ENCODE peak calls at places on chromosomes 13 and 19, in ten cellular contexts. A is esophagus squamous epithelium, I is ovary, Y is Peyer's patch, Q is adrenal gland, K is body of pancreas, S is tibial nerve, F is lower leg skin, M is heart left ventricle, J is GM12892. C is an unnamed sample.

GRCh38 chr13:95325485-95325884 is 24.2 kb upstream of the ABCC4 start:
- DNase-seq in I (no peak), Q (no peak), F (no peak), J (no peak), Y (no peak), M (no peak), K (no peak), S (no peak), A (no peak), C (no peak)

GRCh38 chr13:75637101-75637774 is 1.1 kb downstream of the LMO7 start:
- DNase-seq in A (no peak), Q (no peak), F (no peak), K (no peak), Y (no peak), M (no peak), I (no peak), S (no peak), J (no peak), C (no peak)

GRCh38 chr13:24042710-24043440 is 117.6 kb upstream of the SPATA13 start:
- DNase-seq in S (no peak), M (no peak), K (no peak), Y (no peak), J (no peak), Q (no peak), A (no peak), F (no peak), I (no peak), C (no peak)

GRCh38 chr19:50728084-50728737 is 5.0 kb downstream of the CLEC11A start:
- DNase-seq in F (peak), J (no peak), A (no peak), I (peak), Q (peak), M (peak), K (peak), Y (peak), S (peak), C (peak)

GRCh38 chr19:31572671-31573298 is 223.5 kb upstream of the TSHZ3 start:
- DNase-seq in F (no peak), A (no peak), K (no peak), J (no peak), Q (no peak), I (no peak), Y (no peak), S (no peak), M (no peak), C (no peak)

GRCh38 chr13:50914848-50915247 is 5.3 kb downstream of the RNASEH2B start:
- DNase-seq in A (no peak), Y (no peak), S (no peak), M (no peak), J (no peak), Q (no peak), K (no peak), I (no peak), F (no peak), C (peak)

GRCh38 chr13:38967446-38967845 is 23.2 kb downstream of the STOML3 start:
- DNase-seq in Q (no peak), M (no peak), K (no peak), F (no peak), A (no peak), S (no peak), Y (no peak), J (no peak), I (no peak), C (no peak)

GRCh38 chr19:44869728-44870470 is 21.2 kb upstream of the TOMM40 start:
- DNase-seq in M (peak), Y (peak), A (no peak), K (no peak), Q (peak), J (no peak), I (peak), S (peak), F (peak), C (no peak)

GRCh38 chr13:98390086-98390697 is 186.7 kb downstream of the STK24 start:
- DNase-seq in M (no peak), A (no peak), F (no peak), K (no peak), I (no peak), Y (no peak), Q (no peak), S (no peak), J (no peak), C (no peak)

GRCh38 chr19:1355258-1355973 is 28.3 kb upstream of the NDUFS7 start:
- DNase-seq in Q (no peak), Y (no peak), F (no peak), J (no peak), K (no peak), A (no peak), S (no peak), M (no peak), I (peak), C (no peak)

GRCh38 chr13:62357887-62358645 is 942.4 kb upstream of the PCDH20 start:
- DNase-seq in A (no peak), Q (no peak), S (no peak), I (no peak), J (no peak), K (no peak), Y (no peak), M (no peak), F (no peak), C (peak)

GRCh38 chr13:100753391-100753790 is 78.8 kb upstream of the TMTC4 start:
- DNase-seq in J (no peak), S (no peak), I (no peak), K (no peak), F (no peak), A (no peak), M (no peak), Q (no peak), Y (no peak), C (no peak)

GRCh38 chr13:44273991-44274810 is 99.4 kb upstream of the SERP2 start:
- DNase-seq in A (no peak), J (no peak), I (no peak), F (no peak), Q (no peak), S (no peak), Y (no peak), K (no peak), M (no peak), C (peak)

GRCh38 chr19:1168562-1168873 is 5.5 kb downstream of the SBNO2 start:
- DNase-seq in I (no peak), Q (no peak), K (no peak), A (no peak), Y (no peak), M (no peak), F (no peak), S (no peak), J (no peak), C (no peak)

GRCh38 chr19:45340232-45340898 is at the start of gene KLC3:
- DNase-seq in M (no peak), J (no peak), S (no peak), Q (no peak), F (no peak), K (peak), A (no peak), I (no peak), Y (peak), C (peak)

GRCh38 chr13:32126298-32126697 is 94.7 kb downstream of the FRY start:
- DNase-seq in J (no peak), K (no peak), Q (no peak), A (no peak), F (no peak), S (no peak), Y (no peak), I (no peak), M (no peak), C (no peak)

GRCh38 chr19:48945415-48945814 is 9.3 kb upstream of the BAX start:
- DNase-seq in K (no peak), Q (no peak), I (no peak), J (no peak), S (no peak), A (no peak), Y (no peak), F (no peak), M (no peak), C (no peak)

GRCh38 chr13:38905861-38906260 is 84.8 kb downstream of the STOML3 start:
- DNase-seq in I (no peak), A (no peak), F (no peak), J (no peak), S (no peak), Q (no peak), K (no peak), Y (no peak), M (no peak), C (no peak)

GRCh38 chr19:10269333-10270179 is 1.4 kb upstream of the ICAM1 start:
- DNase-seq in K (peak), S (peak), F (peak), M (peak), I (peak), A (peak), J (no peak), Y (peak), Q (peak), C (peak)

GRCh38 chr19:33661336-33661735 is 39.6 kb downstream of the CHST8 start:
- DNase-seq in K (no peak), A (no peak), M (no peak), I (no peak), Y (peak), F (no peak), J (no peak), S (no peak), Q (no peak), C (no peak)

GRCh38 chr13:44763604-44764311 is 187.6 kb upstream of the TSC22D1 start:
- DNase-seq in Q (peak), J (no peak), A (no peak), Y (peak), K (peak), S (peak), M (no peak), F (no peak), I (no peak), C (no peak)

GRCh38 chr13:112774829-112775565 is 85.2 kb downstream of the ATP11A start:
- DNase-seq in Y (peak), I (peak), A (no peak), S (no peak), M (no peak), F (no peak), K (no peak), J (no peak), Q (no peak), C (no peak)

GRCh38 chr19:32662186-32662585 is 12.8 kb downstream of the ANKRD27 start:
- DNase-seq in K (no peak), Q (no peak), I (no peak), S (no peak), M (no peak), J (no peak), A (no peak), Y (no peak), F (no peak), C (no peak)

GRCh38 chr13:103200118-103200885 is 134.1 kb upstream of the SLC10A2 start:
- DNase-seq in F (no peak), A (no peak), J (no peak), Y (no peak), Q (no peak), K (no peak), I (no peak), M (no peak), S (no peak), C (no peak)

GRCh38 chr13:114023716-114024602 is 50.1 kb upstream of the C13orf46 start:
- DNase-seq in M (peak), K (no peak), J (no peak), Q (no peak), I (no peak), F (no peak), A (no peak), Y (no peak), S (no peak), C (no peak)

GRCh38 chr13:72390909-72391308 is 336.5 kb downstream of the MZT1 start:
- DNase-seq in M (no peak), Y (no peak), I (no peak), J (no peak), F (no peak), Q (peak), S (no peak), K (no peak), A (no peak), C (no peak)

GRCh38 chr13:67119481-67119883 is 110.7 kb downstream of the PCDH9 start:
- DNase-seq in A (no peak), I (no peak), J (no peak), Q (no peak), Y (no peak), K (no peak), M (no peak), S (no peak), F (no peak), C (no peak)

GRCh38 chr13:93674337-93674755 is 447.7 kb downstream of the GPC6 start:
- DNase-seq in S (no peak), I (no peak), Q (no peak), Y (no peak), J (no peak), F (no peak), A (no peak), M (no peak), K (no peak), C (no peak)

GRCh38 chr13:30421093-30422055 is 919 bp upstream of the UBE2L5 start:
- DNase-seq in Y (peak), S (peak), Q (peak), I (peak), J (peak), M (peak), F (peak), K (peak), A (peak), C (peak)
- TF ChIP-seq POLR2A in Y (peak), S (peak), Q (peak), I (peak), J (no peak), M (peak), F (no peak), K (peak), A (no peak), C (no peak)

GRCh38 chr19:39833464-39834286 is at the start of gene DYRK1B:
- DNase-seq in F (peak), A (peak), Q (peak), Y (peak), I (peak), K (peak), M (peak), J (peak), S (peak), C (peak)
- TF ChIP-seq POLR2A in F (no peak), A (no peak), Q (no peak), Y (peak), I (peak), K (no peak), M (peak), J (peak), S (peak), C (peak)

DNA sequence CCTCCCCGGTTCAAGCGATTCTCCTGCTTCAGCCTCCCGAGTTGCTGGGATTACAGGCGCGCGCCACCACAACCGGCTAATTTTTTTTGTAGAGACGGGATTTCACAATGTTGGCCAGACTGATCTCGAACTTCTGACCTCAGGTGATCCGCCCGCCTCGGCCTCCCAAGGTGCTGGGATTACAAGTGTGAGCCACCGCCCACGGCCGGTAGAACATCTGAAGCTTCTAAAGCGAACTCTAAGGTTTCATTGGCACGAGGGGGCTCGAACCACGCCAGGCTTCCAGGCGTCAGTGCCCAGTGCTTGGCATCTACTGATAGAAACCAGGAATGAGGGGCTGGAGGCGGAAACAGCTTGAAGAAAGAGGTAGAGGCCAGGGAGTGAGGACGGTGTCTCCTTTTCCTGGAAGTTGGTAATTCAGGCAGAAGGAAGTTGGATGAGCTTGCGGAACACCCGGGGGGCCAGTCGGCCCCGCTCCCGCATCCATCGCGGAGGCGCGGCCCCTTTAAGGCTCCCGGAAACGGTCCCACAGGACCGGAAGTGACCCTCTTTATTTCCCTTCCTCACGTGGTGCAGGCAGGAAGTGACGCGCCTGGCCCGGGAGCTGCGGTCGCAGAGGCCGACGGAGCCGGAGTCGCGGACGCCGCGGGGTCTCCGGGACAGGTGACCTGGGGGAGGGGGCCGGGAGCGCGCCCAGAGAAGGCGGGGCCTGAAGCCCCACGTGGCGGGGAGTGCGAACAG is at the start of gene CCDC9:
- DNase-seq in J (peak), S (peak), K (peak), I (peak), M (peak), Y (peak), F (peak), A (peak), Q (peak), C (peak)
- TF ChIP-seq POLR2A in J (peak), S (peak), K (peak), I (peak), M (peak), Y (peak), F (peak), A (no peak), Q (peak), C (peak)

DNA sequence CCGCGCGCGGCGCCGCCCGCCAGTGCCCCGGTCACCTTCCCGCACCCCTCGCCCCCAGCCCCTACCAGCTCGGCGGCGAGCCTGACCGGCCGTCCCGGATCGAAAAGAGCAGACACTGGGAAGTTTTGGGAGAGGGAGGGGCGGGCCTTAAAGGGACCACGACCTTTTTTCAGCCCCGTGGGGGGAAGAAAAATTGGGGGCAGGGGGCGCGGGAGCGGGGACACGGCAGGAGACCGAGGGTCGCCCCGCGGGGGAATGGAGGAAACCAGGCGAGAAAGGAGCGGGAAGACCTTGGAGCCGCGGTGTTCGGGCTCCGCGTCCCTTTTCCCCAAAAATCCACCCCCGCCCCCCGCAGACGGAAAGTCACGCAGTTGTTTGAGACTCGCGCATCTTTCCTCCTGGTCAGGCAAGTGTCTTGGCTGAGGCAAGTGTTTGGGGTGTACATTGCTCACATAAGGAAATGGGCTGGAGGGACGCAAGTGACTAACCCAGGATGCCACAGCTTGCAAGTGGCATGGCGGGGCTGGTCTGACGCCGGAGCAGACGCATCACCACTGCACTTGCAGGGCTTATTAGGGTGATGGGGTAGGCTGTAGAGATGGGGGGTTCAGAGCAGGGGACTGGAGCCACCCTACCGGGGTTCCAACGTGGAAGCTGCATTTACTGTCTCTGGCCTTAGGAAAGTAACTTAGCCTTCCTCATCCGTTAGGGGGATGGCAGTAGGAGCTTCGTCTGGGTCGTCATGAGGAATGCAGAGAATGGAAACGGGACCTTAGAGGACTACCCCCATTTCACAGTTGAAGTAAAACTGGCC is 2.7 kb upstream of the HNRNPL start:
- DNase-seq in Q (peak), F (peak), Y (peak), J (no peak), I (peak), M (peak), K (peak), A (no peak), S (peak), C (peak)
- TF ChIP-seq POLR2A in Q (no peak), F (no peak), Y (peak), J (peak), I (no peak), M (no peak), K (no peak), A (no peak), S (no peak), C (peak)

GRCh38 chr19:12789904-12790619 is 1.2 kb upstream of the JUNB start:
- DNase-seq in M (peak), I (peak), F (peak), J (peak), K (peak), A (peak), Q (peak), Y (peak), S (peak), C (peak)
- TF ChIP-seq POLR2A in M (peak), I (peak), F (peak), J (peak), K (peak), A (no peak), Q (peak), Y (peak), S (peak), C (peak)

GRCh38 chr13:27619093-27619705 is 1.1 kb downstream of the LNX2 start:
- DNase-seq in Y (no peak), M (no peak), I (no peak), Q (no peak), A (no peak), F (no peak), K (peak), S (no peak), J (no peak), C (peak)

GRCh38 chr13:27621116-27621365 is 651 bp upstream of the POLR1D start:
- DNase-seq in K (no peak), J (no peak), A (no peak), Q (no peak), S (no peak), F (no peak), M (no peak), I (no peak), Y (no peak), C (no peak)

GRCh38 chr13:27621366-27622101 is at the start of gene POLR1D:
- DNase-seq in K (peak), F (peak), A (peak), J (peak), M (peak), Q (peak), I (peak), Y (peak), S (peak), C (peak)

GRCh38 chr13:27619711-27620376 is 485 bp downstream of the LNX2 start:
- DNase-seq in M (peak), Q (peak), K (no peak), J (peak), Y (peak), A (no peak), S (no peak), I (no peak), F (no peak), C (peak)

GRCh38 chr13:27620377-27621115 is at the start of gene LNX2:
- DNase-seq in I (peak), F (peak), Y (peak), M (peak), S (peak), A (peak), K (peak), Q (peak), J (peak), C (peak)
- TF ChIP-seq POLR2A in I (peak), F (peak), Y (peak), M (peak), S (peak), A (no peak), K (peak), Q (peak), J (no peak), C (peak)

GRCh38 chr13:47299316-47299715 is 402.5 kb upstream of the HTR2A start:
- DNase-seq in Q (no peak), M (no peak), K (no peak), I (no peak), S (no peak), A (no peak), Y (no peak), F (no peak), J (no peak), C (no peak)
- TF ChIP-seq POLR2A in Q (no peak), M (no peak), K (no peak), I (no peak), S (no peak), A (no peak), Y (no peak), F (no peak), J (no peak), C (no peak)

DNA sequence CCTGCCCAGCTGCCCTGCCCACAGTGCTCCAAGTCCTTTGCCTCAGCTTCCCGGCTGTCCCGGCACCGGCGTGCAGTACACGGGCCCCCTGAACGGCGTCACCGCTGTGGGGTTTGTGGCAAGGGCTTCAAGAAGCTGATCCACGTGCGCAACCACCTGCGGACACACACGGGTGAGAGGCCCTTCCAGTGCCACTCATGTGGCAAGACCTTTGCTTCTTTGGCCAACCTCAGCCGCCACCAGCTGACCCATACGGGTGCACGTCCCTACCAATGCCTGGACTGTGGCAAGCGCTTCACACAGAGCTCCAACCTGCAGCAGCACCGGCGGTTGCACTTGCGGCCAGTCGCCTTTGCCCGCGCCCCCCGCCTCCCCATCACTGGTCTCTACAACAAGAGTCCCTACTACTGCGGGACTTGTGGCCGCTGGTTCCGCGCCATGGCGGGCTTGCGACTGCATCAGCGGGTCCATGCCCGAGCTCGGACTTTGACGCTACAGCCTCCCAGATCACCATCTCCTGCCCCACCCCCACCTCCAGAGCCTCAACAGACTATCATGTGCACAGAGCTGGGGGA is 5.7 kb downstream of the ZNF526 start:
- DNase-seq in Y (no peak), Q (no peak), M (no peak), S (no peak), K (no peak), F (no peak), A (no peak), I (no peak), J (no peak), C (no peak)
- TF ChIP-seq POLR2A in Y (no peak), Q (no peak), M (no peak), S (no peak), K (no peak), F (no peak), A (no peak), I (no peak), J (no peak), C (no peak)

C was measured in erythroblast.